ENCODE peak calls at places on chromosomes 5 and 9, in four cellular contexts. T is HepG2, G is GM23248, R is neural progenitor cell. C is an unnamed sample.

GRCh38 chr5:168746893-168747640 is 167.9 kb upstream of the PANK3 start:
- DNase-seq in T (no peak), G (peak; percentile 17), R (no peak), C (no peak)

GRCh38 chr5:172757394-172758010 is 13.5 kb downstream of the DUSP1 start:
- DNase-seq in T (no peak), G (no peak), R (no peak), C (no peak)

GRCh38 chr5:124849774-124850173 is 103.3 kb upstream of the ZNF608 start:
- DNase-seq in T (no peak), G (no peak), R (no peak), C (no peak)

GRCh38 chr5:108763222-108763864 is 15.6 kb downstream of the FER start:
- DNase-seq in T (no peak), G (no peak), R (no peak), C (no peak)

GRCh38 chr5:73419414-73420390 is 28.9 kb downstream of the FOXD1 start:
- DNase-seq in T (no peak), G (peak; percentile 76), R (peak; percentile 88), C (peak; percentile 89)

GRCh38 chr9:130267930-130268329 is 2.4 kb downstream of the HMCN2 start:
- DNase-seq in T (no peak), G (no peak), R (no peak), C (no peak)

GRCh38 chr9:95516736-95517558 is at the start of gene PTCH1:
- DNase-seq in T (no peak), G (peak; percentile 75), R (peak; percentile 91), C (peak; percentile 33)

GRCh38 chr9:114429488-114429887 is 41.7 kb upstream of the AKNA start:
- DNase-seq in T (no peak), G (no peak), R (no peak), C (no peak)

GRCh38 chr5:107957023-107957422 is 286.3 kb upstream of the EFNA5 start:
- DNase-seq in T (no peak), G (no peak), R (peak; percentile 55), C (no peak)

GRCh38 chr5:80761966-80762365 is 107.2 kb upstream of the DHFR start:
- DNase-seq in T (no peak), G (peak; percentile 38), R (no peak), C (peak; percentile 18)

GRCh38 chr5:175383350-175383749 is 60.6 kb downstream of the DRD1 start:
- DNase-seq in T (no peak), G (no peak), R (no peak), C (peak; percentile 2)

GRCh38 chr9:132794730-132795380 is 83.2 kb downstream of the AK8 start:
- DNase-seq in T (no peak), G (no peak), R (no peak), C (no peak)

GRCh38 chr9:129609486-129610192 is 11.3 kb downstream of the C9orf50 start:
- DNase-seq in T (no peak), G (peak; percentile 65), R (peak; percentile 71), C (peak; percentile 61)

DNA sequence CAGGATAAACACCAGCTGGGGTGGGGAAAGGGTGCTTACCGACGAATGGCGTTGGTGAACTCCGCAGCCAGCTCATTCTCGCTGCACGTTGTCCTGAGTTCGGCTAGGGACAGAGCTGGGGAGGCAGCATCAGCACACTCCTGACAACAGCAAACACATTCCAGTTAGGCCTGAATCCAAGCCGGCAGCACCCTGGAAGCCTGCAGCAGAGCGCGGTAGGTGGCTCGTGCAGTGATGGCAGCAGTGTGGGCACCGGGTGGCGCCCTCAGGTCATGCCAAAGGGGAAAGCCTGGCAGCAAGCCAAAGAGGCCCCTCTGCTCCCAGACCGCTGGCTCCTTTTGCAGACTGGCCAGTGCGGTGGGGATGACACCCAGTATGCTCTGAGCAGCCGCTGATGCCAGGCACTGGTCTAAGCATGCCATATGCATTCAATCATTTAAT is 66.9 kb downstream of the DCP2 start:
- DNase-seq in T (peak; percentile 7), G (peak; percentile 40), R (peak; percentile 72), C (no peak)
- TF ChIP-seq EZH2 in T (no peak), G (no peak), R (no peak), C (no peak)

GRCh38 chr9:127014210-127014609 is 99.6 kb downstream of the RALGPS1 start:
- DNase-seq in T (no peak), G (peak; percentile 41), R (no peak), C (peak; percentile 14)

GRCh38 chr9:127018935-127019334 is 103.5 kb downstream of the ANGPTL2 start:
- DNase-seq in T (no peak), G (peak; percentile 68), R (no peak), C (no peak)

GRCh38 chr9:127013597-127013996 is 99.0 kb downstream of the RALGPS1 start:
- DNase-seq in T (no peak), G (peak; percentile 40), R (no peak), C (no peak)

GRCh38 chr9:127012250-127012649 is 97.7 kb downstream of the RALGPS1 start:
- DNase-seq in T (no peak), G (no peak), R (no peak), C (no peak)

GRCh38 chr9:127015926-127016512 is 101.4 kb downstream of the RALGPS1 start:
- DNase-seq in T (no peak), G (no peak), R (no peak), C (no peak)
- TF ChIP-seq EZH2 in T (no peak), G (no peak), R (no peak), C (no peak)

DNA sequence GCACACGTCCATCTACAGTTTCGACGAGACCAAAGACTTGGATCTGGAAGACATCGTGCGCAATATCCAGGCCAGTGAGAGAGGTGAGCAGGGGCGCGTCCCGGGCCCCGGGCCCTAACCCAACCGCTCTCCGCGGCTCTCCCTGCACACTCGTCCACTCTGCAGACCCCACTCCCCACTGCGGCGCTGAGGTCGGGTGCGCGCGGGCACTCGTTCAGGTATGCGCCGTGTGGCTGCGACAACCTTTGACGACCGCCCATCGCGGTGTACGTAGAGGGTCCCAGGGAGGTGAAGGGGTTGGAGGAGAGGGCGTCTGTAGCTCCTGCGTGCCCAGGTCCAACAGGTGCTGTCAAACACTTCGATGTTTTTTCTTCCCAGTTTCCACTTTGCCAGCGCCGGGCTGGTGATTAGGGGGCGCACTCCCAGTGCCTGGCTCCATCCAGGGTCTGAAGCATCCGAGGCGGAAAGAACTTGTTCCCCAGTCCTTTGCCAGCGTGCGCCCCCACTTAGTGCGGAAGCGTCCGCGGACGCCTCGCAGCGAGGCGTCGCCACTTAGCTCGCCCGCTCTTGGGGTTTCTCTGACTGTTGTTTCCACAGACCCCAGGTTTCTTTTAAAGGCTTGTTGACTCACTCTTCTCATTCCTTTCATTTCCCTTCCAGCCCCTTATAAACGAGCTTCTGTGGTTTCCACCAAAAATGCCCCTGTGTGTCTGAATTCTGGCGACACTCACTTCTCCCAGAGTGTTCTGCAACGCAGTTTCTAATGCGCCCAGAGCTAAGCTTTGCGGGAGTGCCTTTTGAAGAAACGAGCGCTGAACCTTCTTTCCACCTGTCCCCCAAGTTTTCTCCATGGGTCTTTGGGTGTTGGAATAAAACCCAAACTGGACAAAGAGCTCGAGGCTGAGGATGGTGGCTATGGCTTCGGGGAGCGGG is 1.6 kb downstream of the NPR3 start:
- DNase-seq in T (no peak), G (peak; percentile 64), R (peak; percentile 61), C (no peak)
- TF ChIP-seq EZH2 in T (no peak), G (no peak), R (peak; percentile 78), C (peak; percentile 57)

GRCh38 chr5:139903805-139904565 is 108.4 kb downstream of the PSD2 start:
- DNase-seq in T (no peak), G (peak; percentile 47), R (peak; percentile 84), C (no peak)
- TF ChIP-seq EZH2 in T (peak; percentile 49), G (peak; percentile 58), R (peak; percentile 70), C (peak; percentile 93)

GRCh38 chr9:131546336-131547084 is 1.2 kb downstream of the PRRT1B start:
- DNase-seq in T (peak; percentile 68), G (peak; percentile 41), R (no peak), C (no peak)
- TF ChIP-seq EZH2 in T (no peak), G (peak; percentile 63), R (no peak), C (no peak)

DNA sequence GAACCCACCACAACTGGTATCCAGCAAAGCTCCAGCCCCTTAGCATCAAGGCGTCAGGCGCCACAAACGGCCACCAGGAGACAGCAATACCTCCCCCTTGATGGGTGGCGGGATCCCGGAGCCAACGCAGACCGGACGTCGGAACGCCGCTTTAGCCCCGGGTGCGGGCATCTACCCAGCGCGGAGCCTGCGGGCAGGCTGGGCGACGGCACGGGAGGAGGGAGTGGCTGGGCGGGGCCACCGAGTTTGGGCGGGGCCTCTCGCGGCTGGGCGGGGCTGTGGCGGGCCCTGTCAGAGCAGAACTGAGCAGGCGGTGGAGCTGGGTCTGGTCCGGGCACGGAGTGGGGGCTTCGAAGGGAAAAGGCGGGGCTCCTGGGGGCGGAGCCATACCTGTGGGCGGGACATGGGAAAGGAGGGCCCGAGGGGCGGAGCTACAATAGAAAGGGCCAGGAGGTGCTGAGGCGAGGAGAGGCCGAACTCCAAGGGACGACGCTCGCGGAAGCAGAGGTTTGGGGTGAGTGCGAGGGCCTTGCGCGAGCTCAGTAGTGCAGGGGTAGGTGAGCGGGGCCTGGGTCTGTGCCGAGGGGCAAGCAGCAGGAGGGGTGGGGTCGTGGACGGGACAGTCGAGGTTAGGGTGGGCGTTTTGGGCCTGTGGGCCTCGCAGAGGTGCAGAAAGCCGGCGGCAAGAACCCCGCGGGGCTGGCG is 40.2 kb upstream of the GARNL3 start:
- DNase-seq in T (peak; percentile 85), G (peak; percentile 76), R (peak; percentile 97), C (peak; percentile 36)
- TF ChIP-seq EZH2 in T (no peak), G (no peak), R (no peak), C (peak; percentile 63)

C was measured in astrocyte.